ENCODE peak calls at places on chromosomes 5 and 9, in eight cellular contexts. U, Q, P, A, V, F, C and M are unnamed samples.

GRCh38 chr5:98770158-98770910 is 3.1 kb upstream of the RGMB start:
- DNase-seq in U (peak; percentile 43), Q (peak; percentile 62), P (peak; percentile 40), A (no peak), V (peak; percentile 10), F (peak; percentile 18), C (peak; percentile 66), M (no peak)

GRCh38 chr5:143650296-143650695 is 161.7 kb upstream of the HMHB1 start:
- DNase-seq in U (no peak), Q (no peak), P (no peak), A (no peak), V (no peak), F (no peak), C (no peak), M (no peak)

GRCh38 chr5:36602711-36603321 is 3.6 kb upstream of the SLC1A3 start:
- DNase-seq in U (peak; percentile 4), Q (no peak), P (peak; percentile 28), A (no peak), V (no peak), F (no peak), C (no peak), M (no peak)

GRCh38 chr5:138597660-138598400 is 22.6 kb upstream of the HSPA9 start:
- DNase-seq in U (no peak), Q (no peak), P (no peak), A (no peak), V (no peak), F (no peak), C (no peak), M (no peak)

GRCh38 chr9:118522093-118523028 is 818.2 kb downstream of the TLR4 start:
- DNase-seq in U (peak; percentile 65), Q (no peak), P (peak; percentile 20), A (peak; percentile 0), V (peak; percentile 1), F (no peak), C (no peak), M (no peak)

GRCh38 chr5:96868603-96869371 is 7.5 kb upstream of the ERAP2 start:
- DNase-seq in U (peak; percentile 66), Q (no peak), P (no peak), A (no peak), V (no peak), F (no peak), C (peak; percentile 82), M (no peak)

GRCh38 chr9:129509508-129509907 is 111.4 kb downstream of the C9orf50 start:
- DNase-seq in U (no peak), Q (no peak), P (no peak), A (no peak), V (no peak), F (no peak), C (peak; percentile 98), M (no peak)

GRCh38 chr5:140112685-140113179 is 1.2 kb upstream of the PURA start:
- DNase-seq in U (peak; percentile 22), Q (no peak), P (no peak), A (no peak), V (no peak), F (no peak), C (peak; percentile 34), M (no peak)

GRCh38 chr5:24226492-24226891 is 418.3 kb downstream of the CDH10 start:
- DNase-seq in U (no peak), Q (no peak), P (no peak), A (no peak), V (no peak), F (no peak), C (no peak), M (no peak)

GRCh38 chr5:134252671-134253070 is 26.8 kb upstream of the PPP2CA start:
- DNase-seq in U (peak; percentile 79), Q (no peak), P (peak; percentile 21), A (no peak), V (no peak), F (no peak), C (peak; percentile 96), M (no peak)

GRCh38 chr5:170480277-170480676 is 23.5 kb upstream of the KCNIP1 start:
- DNase-seq in U (peak; percentile 72), Q (no peak), P (no peak), A (no peak), V (no peak), F (no peak), C (no peak), M (no peak)

GRCh38 chr9:76725181-76725580 is 39.1 kb upstream of the PCA3 start:
- DNase-seq in U (no peak), Q (no peak), P (no peak), A (no peak), V (no peak), F (no peak), C (no peak), M (no peak)

GRCh38 chr9:33850267-33850629 is 33.3 kb downstream of the UBE2R2 start:
- DNase-seq in U (no peak), Q (no peak), P (no peak), A (no peak), V (no peak), F (no peak), C (no peak), M (no peak)

GRCh38 chr5:163978897-163979296 is 473.5 kb downstream of the MAT2B start:
- DNase-seq in U (no peak), Q (no peak), P (no peak), A (no peak), V (no peak), F (no peak), C (no peak), M (no peak)

GRCh38 chr9:89564257-89564878 is 40.4 kb upstream of the GADD45G start:
- DNase-seq in U (peak; percentile 91), Q (no peak), P (no peak), A (no peak), V (no peak), F (peak; percentile 4), C (no peak), M (no peak)

GRCh38 chr5:93273176-93273575 is 307.8 kb downstream of the NR2F1-AS1 start:
- DNase-seq in U (peak; percentile 3), Q (no peak), P (no peak), A (no peak), V (no peak), F (no peak), C (peak; percentile 84), M (no peak)

GRCh38 chr9:110287289-110287680 is 31.0 kb upstream of the TXN start:
- DNase-seq in U (no peak), Q (no peak), P (no peak), A (no peak), V (no peak), F (no peak), C (no peak), M (no peak)

GRCh38 chr5:51226420-51226735 is 156.9 kb upstream of the ISL1 start:
- DNase-seq in U (no peak), Q (no peak), P (no peak), A (no peak), V (no peak), F (no peak), C (no peak), M (no peak)

GRCh38 chr5:94751456-94751855 is 133.0 kb downstream of the SLF1 start:
- DNase-seq in U (no peak), Q (no peak), P (no peak), A (no peak), V (no peak), F (no peak), C (no peak), M (no peak)

GRCh38 chr5:156411-157072 is 34.8 kb upstream of the LRRC14B start:
- DNase-seq in U (no peak), Q (peak; percentile 40), P (no peak), A (no peak), V (no peak), F (no peak), C (no peak), M (peak; percentile 77)

GRCh38 chr9:126650404-126650804 is 36.7 kb downstream of the LMX1B start:
- DNase-seq in U (no peak), Q (no peak), P (no peak), A (no peak), V (no peak), F (no peak), C (no peak), M (no peak)

GRCh38 chr5:23977996-23978395 is 470.6 kb downstream of the PRDM9 start:
- DNase-seq in U (peak; percentile 47), Q (no peak), P (no peak), A (no peak), V (peak; percentile 3), F (no peak), C (no peak), M (no peak)

GRCh38 chr9:81410201-81410600 is 279.1 kb downstream of the TLE1 start:
- DNase-seq in U (peak; percentile 55), Q (no peak), P (no peak), A (no peak), V (no peak), F (no peak), C (peak; percentile 91), M (no peak)